ENCODE peak calls at places on chromosomes 5 and 9, in six cellular contexts. One of them, this sample, is unnamed.

GRCh38 chr5:58933891-58934628 is 351.2 kb downstream of the RAB3C start:
- DNase-seq in Kasumi-1: no peak
- DNase-seq in SIG-M5: no peak
- DNase-seq in cerebellar cortex: no peak
- DNase-seq in NCI-H774: no peak
- DNase-seq in adrenal gland: no peak
- DNase-seq in this sample: no peak

GRCh38 chr5:88743231-88743879 is 139.6 kb downstream of the MEF2C start:
- DNase-seq in adrenal gland: no peak
- DNase-seq in SIG-M5: no peak
- DNase-seq in Kasumi-1: no peak
- DNase-seq in NCI-H774: no peak
- DNase-seq in cerebellar cortex: no peak
- DNase-seq in this sample: no peak

GRCh38 chr5:166018716-166019115 is 2272.7 kb upstream of the WWC1 start:
- DNase-seq in adrenal gland: no peak
- DNase-seq in Kasumi-1: no peak
- DNase-seq in cerebellar cortex: no peak
- DNase-seq in NCI-H774: no peak
- DNase-seq in SIG-M5: no peak
- DNase-seq in this sample: no peak

GRCh38 chr5:141338538-141339306 is at the start of gene PCDHGA2:
- DNase-seq in NCI-H774: no peak
- DNase-seq in Kasumi-1: no peak
- DNase-seq in cerebellar cortex: peak
- DNase-seq in adrenal gland: no peak
- DNase-seq in SIG-M5: no peak
- DNase-seq in this sample: no peak

GRCh38 chr5:179381691-179382090 is 36.4 kb upstream of the ADAMTS2 start:
- DNase-seq in Kasumi-1: no peak
- DNase-seq in adrenal gland: peak
- DNase-seq in NCI-H774: no peak
- DNase-seq in cerebellar cortex: no peak
- DNase-seq in SIG-M5: no peak
- DNase-seq in this sample: no peak

GRCh38 chr5:14186132-14186830 is 43.1 kb downstream of the TRIO start:
- DNase-seq in cerebellar cortex: no peak
- DNase-seq in Kasumi-1: no peak
- DNase-seq in SIG-M5: no peak
- DNase-seq in adrenal gland: no peak
- DNase-seq in NCI-H774: no peak
- DNase-seq in this sample: no peak

GRCh38 chr5:64869419-64869818 is 100.7 kb downstream of the CWC27 start:
- DNase-seq in NCI-H774: no peak
- DNase-seq in adrenal gland: no peak
- DNase-seq in SIG-M5: no peak
- DNase-seq in Kasumi-1: no peak
- DNase-seq in cerebellar cortex: no peak
- DNase-seq in this sample: no peak

GRCh38 chr5:67165524-67166459 is 30.8 kb downstream of the CD180 start:
- DNase-seq in adrenal gland: peak
- DNase-seq in NCI-H774: no peak
- DNase-seq in SIG-M5: no peak
- DNase-seq in Kasumi-1: peak
- DNase-seq in cerebellar cortex: peak
- DNase-seq in this sample: peak

GRCh38 chr9:77707696-77708095 is 59.6 kb upstream of the GNA14 start:
- DNase-seq in adrenal gland: peak
- DNase-seq in cerebellar cortex: no peak
- DNase-seq in SIG-M5: no peak
- DNase-seq in Kasumi-1: no peak
- DNase-seq in NCI-H774: no peak
- DNase-seq in this sample: no peak

GRCh38 chr5:169354921-169355320 is 54.0 kb upstream of the SLIT3 start:
- DNase-seq in NCI-H774: no peak
- DNase-seq in SIG-M5: no peak
- DNase-seq in adrenal gland: no peak
- DNase-seq in Kasumi-1: no peak
- DNase-seq in cerebellar cortex: no peak
- DNase-seq in this sample: no peak

GRCh38 chr5:141003026-141003425 is 36.8 kb downstream of the PCDHAC2 start:
- DNase-seq in cerebellar cortex: no peak
- DNase-seq in NCI-H774: no peak
- DNase-seq in SIG-M5: no peak
- DNase-seq in adrenal gland: no peak
- DNase-seq in Kasumi-1: no peak
- DNase-seq in this sample: no peak

GRCh38 chr9:86353591-86354047 is 591 bp downstream of the TUT7 start:
- DNase-seq in SIG-M5: no peak
- DNase-seq in NCI-H774: peak
- DNase-seq in Kasumi-1: no peak
- DNase-seq in adrenal gland: no peak
- DNase-seq in cerebellar cortex: no peak
- DNase-seq in this sample: no peak

GRCh38 chr5:22465177-22465576 is 388.0 kb downstream of the CDH12 start:
- DNase-seq in cerebellar cortex: no peak
- DNase-seq in NCI-H774: no peak
- DNase-seq in adrenal gland: no peak
- DNase-seq in SIG-M5: no peak
- DNase-seq in Kasumi-1: no peak
- DNase-seq in this sample: no peak

GRCh38 chr5:140148508-140148907 is 22.8 kb downstream of the IGIP start:
- DNase-seq in NCI-H774: no peak
- DNase-seq in adrenal gland: no peak
- DNase-seq in cerebellar cortex: peak
- DNase-seq in SIG-M5: no peak
- DNase-seq in Kasumi-1: no peak
- DNase-seq in this sample: no peak

GRCh38 chr5:80069918-80070318 is 34.8 kb downstream of the THBS4 start:
- DNase-seq in adrenal gland: no peak
- DNase-seq in Kasumi-1: no peak
- DNase-seq in cerebellar cortex: no peak
- DNase-seq in SIG-M5: peak
- DNase-seq in NCI-H774: no peak
- DNase-seq in this sample: no peak

This sample was measured in frontal cortex.